ENCODE peak calls at places on chromosomes 13 and 19, in five cellular contexts. D is AG10803, H is putamen, R is heart left ventricle, X is GOT3. M is an unnamed sample.
A peak's percentile ranks its signal among the peaks of the same experiment; 100 is the strongest.

GRCh38 chr13:111914241-111915103 is 152.5 kb upstream of the SOX1 start:
- DNase-seq in D (no peak), H (no peak), R (peak; percentile 3), X (no peak), M (no peak)

GRCh38 chr19:48149430-48149829 is 20.7 kb downstream of the LIG1 start:
- DNase-seq in D (no peak), H (no peak), R (no peak), X (no peak), M (no peak)

GRCh38 chr19:40280608-40281221 is 4.4 kb downstream of the AKT2 start:
- DNase-seq in D (no peak), H (no peak), R (no peak), X (no peak), M (no peak)

GRCh38 chr19:41225238-41226052 is 6.4 kb downstream of the AXL start:
- DNase-seq in D (peak; percentile 100), H (no peak), R (peak; percentile 57), X (peak; percentile 80), M (no peak)

GRCh38 chr13:25095862-25096453 is at the start of gene PABPC3:
- DNase-seq in D (peak; percentile 1), H (no peak), R (no peak), X (no peak), M (no peak)

GRCh38 chr13:27967203-27967735 is 1.8 kb downstream of the CDX2 start:
- DNase-seq in D (no peak), H (no peak), R (no peak), X (no peak), M (no peak)

GRCh38 chr19:5154129-5154798 is 185.4 kb downstream of the KDM4B start:
- DNase-seq in D (no peak), H (no peak), R (no peak), X (no peak), M (peak; percentile 49)

GRCh38 chr13:112692104-112692503 is 2.3 kb downstream of the ATP11A start:
- DNase-seq in D (no peak), H (no peak), R (no peak), X (no peak), M (no peak)

GRCh38 chr19:9828551-9829063 is 889 bp downstream of the UBL5 start:
- DNase-seq in D (no peak), H (no peak), R (no peak), X (no peak), M (no peak)

GRCh38 chr13:106597190-106597589 is 29.3 kb upstream of the ARGLU1 start:
- DNase-seq in D (peak; percentile 31), H (no peak), R (peak; percentile 68), X (no peak), M (no peak)

GRCh38 chr19:32566246-32566830 is 14.7 kb upstream of the PDCD5 start:
- DNase-seq in D (peak; percentile 55), H (no peak), R (no peak), X (no peak), M (no peak)

GRCh38 chr13:38888309-38888708 is 102.3 kb downstream of the STOML3 start:
- DNase-seq in D (peak; percentile 11), H (no peak), R (no peak), X (no peak), M (no peak)

GRCh38 chr19:45258862-45259261 is 7.8 kb downstream of the MARK4 start:
- DNase-seq in D (no peak), H (no peak), R (no peak), X (no peak), M (no peak)

GRCh38 chr19:5006821-5007220 is 37.9 kb downstream of the KDM4B start:
- DNase-seq in D (no peak), H (no peak), R (no peak), X (no peak), M (no peak)

GRCh38 chr19:47421844-47422395 is 2.6 kb upstream of the MEIS3 start:
- DNase-seq in D (no peak), H (no peak), R (no peak), X (no peak), M (no peak)

M was measured in DND-41.